ENCODE peak calls at places on chromosomes 4 and X, in nine cellular contexts. One of them, this sample, is unnamed.

GRCh38 chrX:16604300-16604699 is 45.7 kb upstream of the S100G start:
- DNase-seq in suprapubic skin: no peak
- DNase-seq in testis: no peak
- DNase-seq in H9: no peak
- DNase-seq in right cardiac atrium: no peak
- DNase-seq in HepG2: no peak
- DNase-seq in Peyer's patch: no peak
- DNase-seq in SJCRH30: peak; percentile 16
- DNase-seq in mucosa of descending colon: no peak
- DNase-seq in this sample: no peak

GRCh38 chrX:3638280-3638873 is 75.1 kb downstream of the PRKX start:
- DNase-seq in suprapubic skin: no peak
- DNase-seq in testis: peak; percentile 22
- DNase-seq in H9: no peak
- DNase-seq in right cardiac atrium: peak; percentile 58
- DNase-seq in HepG2: peak; percentile 11
- DNase-seq in Peyer's patch: peak; percentile 44
- DNase-seq in SJCRH30: peak; percentile 80
- DNase-seq in mucosa of descending colon: peak; percentile 64
- DNase-seq in this sample: peak; percentile 38

GRCh38 chrX:7307720-7308119 is 159.8 kb upstream of the PUDP start:
- DNase-seq in suprapubic skin: no peak
- DNase-seq in testis: no peak
- DNase-seq in H9: no peak
- DNase-seq in right cardiac atrium: no peak
- DNase-seq in HepG2: no peak
- DNase-seq in Peyer's patch: no peak
- DNase-seq in SJCRH30: no peak
- DNase-seq in mucosa of descending colon: no peak
- DNase-seq in this sample: no peak

GRCh38 chr4:123060039-123060770 is 137.8 kb upstream of the NUDT6 start:
- DNase-seq in suprapubic skin: no peak
- DNase-seq in testis: no peak
- DNase-seq in H9: peak; percentile 35
- DNase-seq in right cardiac atrium: peak; percentile 2
- DNase-seq in HepG2: no peak
- DNase-seq in Peyer's patch: no peak
- DNase-seq in SJCRH30: no peak
- DNase-seq in mucosa of descending colon: no peak
- DNase-seq in this sample: no peak

GRCh38 chr4:16532240-16532990 is 306.1 kb upstream of the TAPT1 start:
- DNase-seq in suprapubic skin: no peak
- DNase-seq in testis: no peak
- DNase-seq in H9: no peak
- DNase-seq in right cardiac atrium: no peak
- DNase-seq in HepG2: no peak
- DNase-seq in Peyer's patch: no peak
- DNase-seq in SJCRH30: no peak
- DNase-seq in mucosa of descending colon: no peak
- DNase-seq in this sample: no peak

GRCh38 chrX:143429021-143429570 is 88.2 kb downstream of the SPANXN3 start:
- DNase-seq in suprapubic skin: no peak
- DNase-seq in testis: no peak
- DNase-seq in H9: no peak
- DNase-seq in right cardiac atrium: no peak
- DNase-seq in HepG2: no peak
- DNase-seq in Peyer's patch: no peak
- DNase-seq in SJCRH30: no peak
- DNase-seq in mucosa of descending colon: no peak
- DNase-seq in this sample: no peak

GRCh38 chr4:150656882-150657281 is 74.9 kb downstream of the MAB21L2 start:
- DNase-seq in suprapubic skin: no peak
- DNase-seq in testis: no peak
- DNase-seq in H9: no peak
- DNase-seq in right cardiac atrium: no peak
- DNase-seq in HepG2: no peak
- DNase-seq in Peyer's patch: no peak
- DNase-seq in SJCRH30: no peak
- DNase-seq in mucosa of descending colon: no peak
- DNase-seq in this sample: no peak

GRCh38 chr4:141759796-141760425 is 123.5 kb downstream of the IL15 start:
- DNase-seq in suprapubic skin: no peak
- DNase-seq in testis: no peak
- DNase-seq in H9: no peak
- DNase-seq in right cardiac atrium: no peak
- DNase-seq in HepG2: no peak
- DNase-seq in Peyer's patch: no peak
- DNase-seq in SJCRH30: no peak
- DNase-seq in mucosa of descending colon: no peak
- DNase-seq in this sample: no peak

GRCh38 chr4:5941601-5942000 is 48.7 kb upstream of the CRMP1 start:
- DNase-seq in suprapubic skin: no peak
- DNase-seq in testis: no peak
- DNase-seq in H9: no peak
- DNase-seq in right cardiac atrium: no peak
- DNase-seq in HepG2: no peak
- DNase-seq in Peyer's patch: no peak
- DNase-seq in SJCRH30: no peak
- DNase-seq in mucosa of descending colon: no peak
- DNase-seq in this sample: no peak

GRCh38 chr4:143352052-143352451 is 15.4 kb downstream of the GAB1 start:
- DNase-seq in suprapubic skin: no peak
- DNase-seq in testis: no peak
- DNase-seq in H9: no peak
- DNase-seq in right cardiac atrium: no peak
- DNase-seq in HepG2: no peak
- DNase-seq in Peyer's patch: no peak
- DNase-seq in SJCRH30: no peak
- DNase-seq in mucosa of descending colon: peak; percentile 61
- DNase-seq in this sample: no peak

GRCh38 chr4:75289843-75290616 is 224.2 kb downstream of the RCHY1 start:
- DNase-seq in suprapubic skin: no peak
- DNase-seq in testis: peak; percentile 19
- DNase-seq in H9: peak; percentile 80
- DNase-seq in right cardiac atrium: no peak
- DNase-seq in HepG2: peak; percentile 20
- DNase-seq in Peyer's patch: no peak
- DNase-seq in SJCRH30: peak; percentile 99
- DNase-seq in mucosa of descending colon: peak; percentile 61
- DNase-seq in this sample: no peak

GRCh38 chrX:57156397-57157049 is 19.3 kb upstream of the SPIN2A start:
- DNase-seq in suprapubic skin: no peak
- DNase-seq in testis: peak; percentile 39
- DNase-seq in H9: peak; percentile 42
- DNase-seq in right cardiac atrium: peak; percentile 51
- DNase-seq in HepG2: peak; percentile 50
- DNase-seq in Peyer's patch: peak; percentile 50
- DNase-seq in SJCRH30: peak; percentile 54
- DNase-seq in mucosa of descending colon: peak; percentile 69
- DNase-seq in this sample: no peak

GRCh38 chr4:9602389-9602914 is 158.2 kb downstream of the DEFB131A start:
- DNase-seq in suprapubic skin: no peak
- DNase-seq in testis: no peak
- DNase-seq in H9: no peak
- DNase-seq in right cardiac atrium: no peak
- DNase-seq in HepG2: no peak
- DNase-seq in Peyer's patch: no peak
- DNase-seq in SJCRH30: no peak
- DNase-seq in mucosa of descending colon: no peak
- DNase-seq in this sample: no peak

GRCh38 chr4:8653326-8654000 is 60.9 kb downstream of the CPZ start:
- DNase-seq in suprapubic skin: peak; percentile 75
- DNase-seq in testis: no peak
- DNase-seq in H9: peak; percentile 67
- DNase-seq in right cardiac atrium: no peak
- DNase-seq in HepG2: no peak
- DNase-seq in Peyer's patch: peak; percentile 15
- DNase-seq in SJCRH30: no peak
- DNase-seq in mucosa of descending colon: no peak
- DNase-seq in this sample: peak; percentile 37

GRCh38 chrX:55758033-55758432 is 40.5 kb downstream of the RRAGB start:
- DNase-seq in suprapubic skin: no peak
- DNase-seq in testis: no peak
- DNase-seq in H9: no peak
- DNase-seq in right cardiac atrium: no peak
- DNase-seq in HepG2: no peak
- DNase-seq in Peyer's patch: no peak
- DNase-seq in SJCRH30: peak; percentile 1
- DNase-seq in mucosa of descending colon: no peak
- DNase-seq in this sample: no peak

DNA sequence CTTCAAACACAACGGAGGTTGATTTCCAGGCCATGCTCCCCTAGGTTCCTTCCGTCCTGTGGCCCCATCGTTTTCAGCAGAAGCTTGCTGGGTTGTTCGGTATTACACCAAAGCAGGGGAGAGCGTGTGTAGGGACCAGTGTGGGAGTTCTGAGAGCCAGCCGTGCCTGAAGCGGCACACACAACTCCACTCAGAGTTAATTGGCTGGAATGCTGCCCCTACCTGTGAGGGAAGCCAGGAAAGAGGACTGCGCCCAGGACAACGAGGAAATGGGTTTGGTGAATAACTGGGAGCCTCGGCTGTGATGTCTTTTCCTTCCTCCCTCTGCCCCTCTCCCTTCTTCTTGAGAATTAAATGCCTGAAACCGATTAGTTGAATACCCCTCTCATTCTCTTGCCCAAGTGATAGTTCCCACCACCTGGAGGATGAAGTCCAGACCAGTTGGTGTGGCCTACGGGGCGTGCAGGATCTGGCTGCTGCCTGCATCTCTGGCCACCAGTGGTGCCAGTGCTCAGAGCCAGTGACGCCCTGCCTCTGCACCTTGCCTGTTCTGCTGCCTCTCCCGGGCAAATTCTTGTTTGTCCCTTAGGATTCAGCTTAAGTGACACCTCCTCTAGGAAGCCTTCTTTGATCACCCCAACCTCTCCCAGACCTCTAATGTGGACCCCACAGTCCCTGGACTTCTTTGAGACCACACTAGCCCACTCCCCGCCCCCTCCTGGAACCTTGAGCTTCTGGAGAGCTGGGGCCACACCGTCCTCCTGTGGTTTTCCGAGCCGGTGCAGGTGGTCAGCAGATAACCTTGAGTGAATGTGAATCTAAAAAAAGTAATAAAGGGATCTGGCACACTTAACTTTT is 33.6 kb downstream of the TBC1D14 start:
- DNase-seq in suprapubic skin: no peak
- DNase-seq in testis: no peak
- DNase-seq in H9: no peak
- DNase-seq in right cardiac atrium: no peak
- DNase-seq in HepG2: no peak
- DNase-seq in Peyer's patch: peak; percentile 78
- DNase-seq in SJCRH30: no peak
- DNase-seq in mucosa of descending colon: peak; percentile 63
- DNase-seq in this sample: no peak
- H3K4me1 ChIP-seq in suprapubic skin: peaks cover 35% of the 10 kb centered on the region
- H3K4me1 ChIP-seq in testis: no peaks in the 10 kb centered on the region
- H3K4me1 ChIP-seq in H9: peaks cover 22% of the 10 kb centered on the region
- H3K4me1 ChIP-seq in right cardiac atrium: peaks cover 4% of the 10 kb centered on the region
- H3K4me1 ChIP-seq in HepG2: peaks cover 50% of the 10 kb centered on the region
- H3K4me1 ChIP-seq in Peyer's patch: peaks cover 64% of the 10 kb centered on the region
- H3K4me1 ChIP-seq in SJCRH30: peaks cover 19% of the 10 kb centered on the region
- H3K4me1 ChIP-seq in mucosa of descending colon: peaks cover 66% of the 10 kb centered on the region
- H3K4me1 ChIP-seq in this sample: peaks cover 5% of the 10 kb centered on the region

DNA sequence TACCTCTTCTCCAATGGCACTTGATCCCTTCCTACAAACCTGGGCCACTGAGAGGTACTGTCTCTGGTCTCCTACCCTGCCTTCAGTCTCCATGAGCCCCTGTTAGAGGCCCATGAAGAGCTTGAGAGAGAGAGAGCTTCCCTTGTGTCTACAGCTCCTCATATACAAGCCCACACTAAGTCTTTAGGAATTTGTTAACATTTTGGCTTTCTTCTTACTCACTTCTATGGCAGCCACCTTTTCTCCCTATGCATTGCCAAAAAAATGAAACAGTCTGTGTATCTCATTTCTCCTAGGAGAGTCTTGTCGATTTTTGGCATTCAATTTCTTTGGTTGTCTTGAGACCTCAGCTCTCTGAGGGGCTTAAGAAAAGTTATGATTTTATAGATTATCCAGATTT is 90.9 kb upstream of the LNX1 start:
- DNase-seq in suprapubic skin: no peak
- DNase-seq in testis: no peak
- DNase-seq in H9: no peak
- DNase-seq in right cardiac atrium: no peak
- DNase-seq in HepG2: no peak
- DNase-seq in Peyer's patch: no peak
- DNase-seq in SJCRH30: no peak
- DNase-seq in mucosa of descending colon: no peak
- DNase-seq in this sample: no peak
- H3K4me1 ChIP-seq in suprapubic skin: peaks cover 1% of the 10 kb centered on the region
- H3K4me1 ChIP-seq in testis: no peaks in the 10 kb centered on the region
- H3K4me1 ChIP-seq in H9: no peaks in the 10 kb centered on the region
- H3K4me1 ChIP-seq in right cardiac atrium: no peaks in the 10 kb centered on the region
- H3K4me1 ChIP-seq in HepG2: no peaks in the 10 kb centered on the region
- H3K4me1 ChIP-seq in Peyer's patch: no peaks in the 10 kb centered on the region
- H3K4me1 ChIP-seq in SJCRH30: no peaks in the 10 kb centered on the region
- H3K4me1 ChIP-seq in mucosa of descending colon: no peaks in the 10 kb centered on the region
- H3K4me1 ChIP-seq in this sample: no peaks in the 10 kb centered on the region

DNA sequence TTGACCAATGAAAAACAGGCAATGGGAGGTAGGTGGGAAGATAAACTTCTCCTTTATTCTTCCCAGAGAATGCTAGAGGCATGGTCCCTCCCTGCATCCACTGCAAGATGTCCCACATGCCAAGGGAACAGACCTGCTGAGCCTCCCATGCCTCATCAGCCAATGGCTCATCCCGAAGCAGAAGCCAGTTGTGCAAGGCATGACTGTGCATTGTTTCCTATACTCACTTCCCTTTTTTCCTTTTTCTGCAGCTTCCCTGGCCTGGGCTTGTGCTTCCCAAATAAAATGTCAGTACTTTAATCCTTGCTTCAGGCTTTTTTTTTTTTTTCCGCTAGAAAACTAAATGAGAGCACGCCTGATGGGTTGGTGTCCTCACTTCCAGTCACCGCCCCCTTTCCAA is 239.1 kb upstream of the JADE1 start:
- DNase-seq in suprapubic skin: no peak
- DNase-seq in testis: peak; percentile 48
- DNase-seq in H9: no peak
- DNase-seq in right cardiac atrium: peak; percentile 59
- DNase-seq in HepG2: no peak
- DNase-seq in Peyer's patch: no peak
- DNase-seq in SJCRH30: no peak
- DNase-seq in mucosa of descending colon: peak; percentile 30
- DNase-seq in this sample: peak; percentile 27
- H3K4me1 ChIP-seq in suprapubic skin: peaks cover 26% of the 10 kb centered on the region
- H3K4me1 ChIP-seq in testis: peaks cover 39% of the 10 kb centered on the region
- H3K4me1 ChIP-seq in H9: peaks cover 7% of the 10 kb centered on the region
- H3K4me1 ChIP-seq in right cardiac atrium: peaks cover 10% of the 10 kb centered on the region
- H3K4me1 ChIP-seq in HepG2: peaks cover 21% of the 10 kb centered on the region
- H3K4me1 ChIP-seq in Peyer's patch: peaks cover 31% of the 10 kb centered on the region
- H3K4me1 ChIP-seq in SJCRH30: peaks cover 15% of the 10 kb centered on the region
- H3K4me1 ChIP-seq in mucosa of descending colon: peaks cover 8% of the 10 kb centered on the region
- H3K4me1 ChIP-seq in this sample: no peaks in the 10 kb centered on the region

DNA sequence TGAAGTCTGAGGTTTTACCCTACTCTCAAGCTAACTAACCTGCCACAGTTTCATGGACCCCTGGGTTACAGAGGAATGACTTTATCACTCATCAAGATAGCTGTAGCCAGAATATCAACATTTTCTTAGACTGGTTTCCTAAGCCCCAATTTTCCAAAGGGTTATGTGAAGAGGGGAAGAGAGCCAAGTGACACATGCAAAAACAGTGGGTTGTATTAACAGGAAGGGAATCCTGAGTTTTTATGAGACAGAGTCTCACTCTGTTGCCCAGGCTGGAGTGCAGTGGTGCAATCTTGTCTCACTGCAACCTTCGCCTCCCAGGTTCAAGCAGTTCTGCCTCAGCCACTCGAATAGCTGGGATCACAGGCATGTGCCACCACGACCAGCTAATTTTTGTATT is 5.4 kb downstream of the AFF1 start:
- DNase-seq in suprapubic skin: no peak
- DNase-seq in testis: no peak
- DNase-seq in H9: no peak
- DNase-seq in right cardiac atrium: no peak
- DNase-seq in HepG2: no peak
- DNase-seq in Peyer's patch: no peak
- DNase-seq in SJCRH30: no peak
- DNase-seq in mucosa of descending colon: no peak
- DNase-seq in this sample: no peak
- H3K4me1 ChIP-seq in suprapubic skin: peaks cover 65% of the 10 kb centered on the region
- H3K4me1 ChIP-seq in testis: peaks cover 8% of the 10 kb centered on the region
- H3K4me1 ChIP-seq in H9: peaks cover 5% of the 10 kb centered on the region
- H3K4me1 ChIP-seq in right cardiac atrium: peaks cover 15% of the 10 kb centered on the region
- H3K4me1 ChIP-seq in HepG2: peaks cover 81% of the 10 kb centered on the region
- H3K4me1 ChIP-seq in Peyer's patch: peaks cover 57% of the 10 kb centered on the region
- H3K4me1 ChIP-seq in SJCRH30: no peaks in the 10 kb centered on the region
- H3K4me1 ChIP-seq in mucosa of descending colon: peaks cover 52% of the 10 kb centered on the region
- H3K4me1 ChIP-seq in this sample: peaks cover 8% of the 10 kb centered on the region

This sample was measured in right lobe of liver.